ENCODE peak calls at places on chromosomes 13 and 19, in seven cellular contexts. Y is CD4-positive, CD25-positive, alpha-beta regulatory T cell; Z is gastrocnemius medialis; F is left ventricle myocardium inferior; N is PC-3; X is psoas muscle; K is IMR-90. P is an unnamed sample.

GRCh38 chr13:21365574-21365973 is 93.5 kb downstream of the ZDHHC20 start:
- DNase-seq in Y (no peak), Z (no peak), F (no peak), N (no peak), X (no peak), K (no peak), P (no peak)

GRCh38 chr13:67841071-67841470 is 610.9 kb upstream of the PCDH9 start:
- DNase-seq in Y (no peak), Z (no peak), F (no peak), N (no peak), X (no peak), K (no peak), P (no peak)

GRCh38 chr19:36255316-36255715 is 40.4 kb downstream of the ZNF146 start:
- DNase-seq in Y (no peak), Z (no peak), F (no peak), N (no peak), X (no peak), K (no peak), P (no peak)

GRCh38 chr13:99969934-99970760 is 1.4 kb downstream of the ZIC5 start:
- DNase-seq in Y (no peak), Z (no peak), F (no peak), N (no peak), X (no peak), K (no peak), P (peak)

GRCh38 chr13:111516712-111517640 is 196.5 kb downstream of the TEX29 start:
- DNase-seq in Y (no peak), Z (no peak), F (no peak), N (no peak), X (no peak), K (no peak), P (no peak)

GRCh38 chr13:98109226-98109625 is 33.7 kb upstream of the FARP1 start:
- DNase-seq in Y (no peak), Z (no peak), F (no peak), N (no peak), X (no peak), K (no peak), P (no peak)

GRCh38 chr13:111881700-111882099 is 185.2 kb upstream of the SOX1 start:
- DNase-seq in Y (no peak), Z (no peak), F (no peak), N (no peak), X (no peak), K (no peak), P (peak)

GRCh38 chr19:36775768-36776167 is 3.2 kb upstream of the ZNF850 start:
- DNase-seq in Y (no peak), Z (no peak), F (peak), N (no peak), X (no peak), K (no peak), P (no peak)

GRCh38 chr19:7636691-7637373 is at the start of gene STXBP2:
- DNase-seq in Y (peak), Z (peak), F (peak), N (peak), X (peak), K (no peak), P (no peak)

GRCh38 chr19:19997656-19998268 is 41.5 kb downstream of the ZNF682 start:
- DNase-seq in Y (no peak), Z (no peak), F (peak), N (no peak), X (no peak), K (no peak), P (no peak)

GRCh38 chr13:89902223-89902622 is 1445.3 kb upstream of the MIR17HG start:
- DNase-seq in Y (no peak), Z (no peak), F (no peak), N (no peak), X (no peak), K (no peak), P (no peak)

GRCh38 chr13:99959538-99960230 is 11.9 kb downstream of the ZIC5 start:
- DNase-seq in Y (no peak), Z (no peak), F (no peak), N (no peak), X (no peak), K (no peak), P (no peak)

GRCh38 chr13:38713046-38713445 is 26.2 kb downstream of the FREM2 start:
- DNase-seq in Y (no peak), Z (no peak), F (no peak), N (no peak), X (no peak), K (no peak), P (no peak)

GRCh38 chr13:99062593-99062992 is 84.7 kb upstream of the DOCK9 start:
- DNase-seq in Y (no peak), Z (no peak), F (peak), N (peak), X (no peak), K (peak), P (peak)

GRCh38 chr13:48583859-48584311 is 51.0 kb upstream of the RCBTB2 start:
- DNase-seq in Y (no peak), Z (no peak), F (no peak), N (peak), X (no peak), K (no peak), P (no peak)

GRCh38 chr13:50015750-50016149 is 506 bp downstream of the KCNRG start:
- DNase-seq in Y (no peak), Z (no peak), F (no peak), N (no peak), X (no peak), K (no peak), P (no peak)

GRCh38 chr19:18098891-18099622 is 1.5 kb downstream of the MAST3 start:
- DNase-seq in Y (peak), Z (no peak), F (no peak), N (no peak), X (no peak), K (no peak), P (no peak)

GRCh38 chr13:97384366-97384765 is 49.6 kb upstream of the RAP2A start:
- DNase-seq in Y (no peak), Z (no peak), F (no peak), N (no peak), X (no peak), K (no peak), P (no peak)

GRCh38 chr19:42216653-42217521 is 590 bp downstream of the DEDD2 start:
- DNase-seq in Y (peak), Z (no peak), F (peak), N (peak), X (peak), K (peak), P (no peak)

GRCh38 chr13:91557328-91557727 is 158.9 kb downstream of the GPC5 start:
- DNase-seq in Y (no peak), Z (no peak), F (no peak), N (no peak), X (no peak), K (no peak), P (no peak)

GRCh38 chr13:93562676-93563075 is 336.1 kb downstream of the GPC6 start:
- DNase-seq in Y (no peak), Z (no peak), F (no peak), N (no peak), X (no peak), K (no peak), P (no peak)

GRCh38 chr13:65868106-65868505 is 1362.0 kb downstream of the PCDH9 start:
- DNase-seq in Y (no peak), Z (no peak), F (no peak), N (no peak), X (no peak), K (no peak), P (no peak)

GRCh38 chr19:4966591-4966990 is 2.3 kb upstream of the KDM4B start:
- DNase-seq in Y (no peak), Z (no peak), F (no peak), N (no peak), X (peak), K (no peak), P (no peak)

GRCh38 chr19:46489445-46490272 is 6.0 kb downstream of the PNMA8B start:
- DNase-seq in Y (no peak), Z (no peak), F (peak), N (no peak), X (peak), K (peak), P (no peak)

GRCh38 chr19:8577247-8577646 is at the start of gene MYO1F:
- DNase-seq in Y (no peak), Z (no peak), F (peak), N (no peak), X (peak), K (no peak), P (no peak)

GRCh38 chr13:101026736-101027398 is 352.3 kb upstream of the TMTC4 start:
- DNase-seq in Y (no peak), Z (no peak), F (no peak), N (peak), X (no peak), K (no peak), P (no peak)

GRCh38 chr13:106110241-106110855 is 425.1 kb downstream of the EFNB2 start:
- DNase-seq in Y (no peak), Z (no peak), F (no peak), N (peak), X (no peak), K (peak), P (peak)

GRCh38 chr13:73059460-73060250 is 850 bp downstream of the KLF5 start:
- DNase-seq in Y (peak), Z (peak), F (peak), N (peak), X (peak), K (peak), P (peak)

GRCh38 chr13:30803791-30804190 is 68.4 kb downstream of the ALOX5AP start:
- DNase-seq in Y (no peak), Z (no peak), F (no peak), N (no peak), X (no peak), K (no peak), P (no peak)

GRCh38 chr19:7679017-7679720 is 1.5 kb upstream of the TRAPPC5 start:
- DNase-seq in Y (peak), Z (no peak), F (no peak), N (peak), X (peak), K (no peak), P (no peak)

GRCh38 chr13:63110431-63110830 is 1694.8 kb upstream of the PCDH20 start:
- DNase-seq in Y (no peak), Z (no peak), F (no peak), N (no peak), X (no peak), K (peak), P (no peak)

GRCh38 chr19:8093740-8094139 is 41.2 kb downstream of the CCL25 start:
- DNase-seq in Y (no peak), Z (no peak), F (no peak), N (no peak), X (no peak), K (no peak), P (no peak)

GRCh38 chr19:23823952-23824389 is 65.3 kb upstream of the ZNF681 start:
- DNase-seq in Y (no peak), Z (no peak), F (no peak), N (peak), X (no peak), K (no peak), P (no peak)

GRCh38 chr13:41544824-41545707 is 87.7 kb downstream of the RGCC start:
- DNase-seq in Y (no peak), Z (no peak), F (no peak), N (peak), X (no peak), K (peak), P (no peak)

GRCh38 chr19:16593181-16593580 is 21.0 kb upstream of the SLC35E1 start:
- DNase-seq in Y (no peak), Z (no peak), F (no peak), N (no peak), X (no peak), K (no peak), P (no peak)

GRCh38 chr19:20256606-20257005 is 89.6 kb downstream of the ZNF486 start:
- DNase-seq in Y (no peak), Z (no peak), F (no peak), N (no peak), X (no peak), K (no peak), P (no peak)

GRCh38 chr13:98825659-98826058 is 73.2 kb upstream of the SLC15A1 start:
- DNase-seq in Y (no peak), Z (no peak), F (no peak), N (no peak), X (no peak), K (no peak), P (peak)

GRCh38 chr19:37977992-37978391 is 71.0 kb downstream of the SIPA1L3 start:
- DNase-seq in Y (no peak), Z (no peak), F (no peak), N (no peak), X (no peak), K (peak), P (peak)

GRCh38 chr13:61414686-61415664 is 674 bp downstream of the PCDH20 start:
- DNase-seq in Y (no peak), Z (no peak), F (peak), N (peak), X (peak), K (no peak), P (no peak)

GRCh38 chr19:49318296-49318695 is 6.7 kb downstream of the SLC6A16 start:
- DNase-seq in Y (no peak), Z (no peak), F (no peak), N (no peak), X (no peak), K (no peak), P (no peak)
- H3K27ac ChIP-seq in Y (no peak), Z (no peak), F (no peak), N (no peak), X (no peak), K (no peak), P (no peak)

GRCh38 chr19:1839658-1840540 is 8.4 kb downstream of the REXO1 start:
- DNase-seq in Y (no peak), Z (no peak), F (no peak), N (no peak), X (no peak), K (no peak), P (no peak)
- H3K27ac ChIP-seq in Y (no peak), Z (peak), F (peak), N (no peak), X (no peak), K (no peak), P (no peak)

GRCh38 chr13:110001622-110002275 is 215.4 kb upstream of the IRS2 start:
- DNase-seq in Y (no peak), Z (no peak), F (no peak), N (peak), X (no peak), K (peak), P (peak)

GRCh38 chr13:110006304-110006703 is 219.9 kb upstream of the IRS2 start:
- DNase-seq in Y (no peak), Z (peak), F (no peak), N (peak), X (no peak), K (peak), P (no peak)

GRCh38 chr13:110008816-110009215 is 222.4 kb upstream of the IRS2 start:
- DNase-seq in Y (no peak), Z (no peak), F (no peak), N (no peak), X (no peak), K (no peak), P (no peak)

GRCh38 chr13:110005563-110005962 is 219.2 kb upstream of the IRS2 start:
- DNase-seq in Y (no peak), Z (no peak), F (no peak), N (no peak), X (no peak), K (no peak), P (no peak)

DNA sequence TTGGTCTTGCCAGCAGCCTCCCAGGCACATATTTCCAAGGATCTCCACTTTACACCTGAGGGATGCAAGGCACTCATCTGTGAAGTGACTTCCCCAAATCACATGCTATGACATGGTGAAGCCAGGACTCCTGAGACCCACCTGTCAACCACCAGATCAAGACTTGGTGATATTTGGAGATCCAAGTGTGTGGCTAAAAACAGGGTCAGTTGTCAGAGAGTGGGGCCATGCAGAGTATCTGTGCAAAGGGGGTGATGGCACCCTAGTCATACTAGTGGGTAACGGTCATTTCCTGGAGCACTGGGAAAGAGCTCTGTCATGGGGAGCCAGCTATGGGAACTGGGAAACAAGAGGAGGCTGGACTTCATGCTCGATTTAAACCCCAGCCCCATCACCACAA is 218.4 kb upstream of the IRS2 start:
- DNase-seq in Y (no peak), Z (no peak), F (no peak), N (no peak), X (no peak), K (no peak), P (no peak)
- H3K27ac ChIP-seq in Y (no peak), Z (no peak), F (no peak), N (no peak), X (no peak), K (no peak), P (no peak)

DNA sequence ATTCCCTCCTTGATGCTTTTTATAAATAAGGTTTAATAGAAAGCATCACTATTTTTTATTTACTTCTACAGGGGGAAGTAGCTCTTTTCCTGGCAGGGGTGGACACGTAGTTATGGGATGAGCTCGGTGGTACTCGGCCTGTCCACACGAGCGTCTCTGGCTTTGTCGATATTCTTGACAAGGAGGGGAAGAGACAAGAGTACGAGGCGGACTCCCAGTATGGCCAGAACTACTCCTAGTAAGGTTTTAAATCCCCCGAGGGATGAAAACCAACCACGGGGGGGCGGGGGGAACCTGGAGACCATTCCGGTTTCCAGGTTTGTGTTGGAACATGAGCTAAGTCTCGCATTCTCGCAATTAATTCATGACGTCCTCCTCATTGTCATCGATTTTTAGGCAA is 5.6 kb upstream of the BSG start:
- DNase-seq in Y (no peak), Z (no peak), F (no peak), N (no peak), X (no peak), K (no peak), P (no peak)
- H3K27ac ChIP-seq in Y (no peak), Z (no peak), F (peak), N (no peak), X (no peak), K (no peak), P (no peak)

DNA sequence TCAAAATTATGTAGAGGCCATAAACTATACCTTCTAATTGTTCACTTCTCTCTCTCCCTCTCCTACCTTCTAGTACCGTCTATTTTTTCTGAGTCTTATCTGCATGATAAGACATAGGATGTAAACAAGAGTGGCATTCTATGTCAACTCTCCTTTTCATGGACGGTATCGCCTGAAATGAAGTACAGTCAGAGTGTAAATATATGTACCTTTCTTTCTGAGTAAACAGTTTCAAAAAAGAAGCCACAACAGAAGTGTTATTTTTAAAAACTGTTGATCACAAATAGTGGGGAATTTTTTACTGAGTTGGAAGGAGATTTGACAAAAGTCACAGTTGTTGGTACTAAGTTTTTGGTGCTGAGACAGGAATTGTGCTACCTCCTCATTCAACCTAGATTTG is 298.1 kb downstream of the NDFIP2 start:
- DNase-seq in Y (no peak), Z (no peak), F (no peak), N (no peak), X (no peak), K (no peak), P (no peak)
- H3K27ac ChIP-seq in Y (no peak), Z (no peak), F (no peak), N (no peak), X (no peak), K (no peak), P (no peak)

GRCh38 chr13:23788459-23788858 is 100.7 kb downstream of the MIPEP start:
- DNase-seq in Y (no peak), Z (no peak), F (no peak), N (no peak), X (no peak), K (peak), P (no peak)

GRCh38 chr13:23786607-23787006 is 102.6 kb downstream of the MIPEP start:
- DNase-seq in Y (no peak), Z (no peak), F (no peak), N (no peak), X (no peak), K (no peak), P (no peak)

GRCh38 chr13:23792680-23793079 is 96.5 kb downstream of the MIPEP start:
- DNase-seq in Y (no peak), Z (no peak), F (no peak), N (no peak), X (no peak), K (peak), P (no peak)

GRCh38 chr13:23790591-23791170 is 98.5 kb downstream of the MIPEP start:
- DNase-seq in Y (no peak), Z (no peak), F (no peak), N (no peak), X (no peak), K (peak), P (peak)

DNA sequence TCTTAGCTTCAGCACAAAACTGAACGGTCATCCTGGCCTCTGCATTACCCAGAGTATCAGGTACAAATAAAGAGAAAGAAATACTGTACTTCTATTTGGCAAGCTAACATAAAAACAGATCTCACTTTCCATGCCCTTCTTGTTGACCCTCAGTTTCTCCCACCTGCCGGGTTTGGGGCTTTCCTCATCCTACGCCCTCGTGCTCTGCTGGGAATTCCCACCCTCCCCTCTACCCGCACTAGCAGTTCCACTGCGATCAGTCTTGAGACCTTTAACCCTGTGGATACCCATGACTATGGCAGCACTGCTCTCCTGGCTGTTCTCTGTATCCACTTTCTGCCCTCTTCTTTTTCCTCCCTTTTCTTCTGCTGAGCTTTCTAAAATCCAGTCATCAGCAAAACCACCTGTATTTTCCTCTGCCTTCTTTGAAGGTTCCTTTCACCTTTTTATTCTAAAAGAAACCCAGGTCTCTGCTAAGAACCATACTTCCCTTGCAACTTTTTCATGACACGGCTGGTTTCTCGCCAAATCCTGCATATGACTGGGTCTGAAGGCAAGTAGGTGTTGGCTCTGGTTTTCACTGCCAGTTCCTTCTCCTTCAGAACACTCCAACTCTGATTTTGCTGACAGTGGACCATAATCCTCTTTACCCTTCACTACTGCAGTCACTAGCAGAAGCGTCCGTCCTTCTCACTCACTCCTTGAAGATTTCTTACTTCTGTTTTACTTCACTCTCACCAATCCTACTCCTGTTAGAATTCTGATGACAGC is 99.4 kb downstream of the MIPEP start:
- DNase-seq in Y (no peak), Z (no peak), F (no peak), N (no peak), X (no peak), K (no peak), P (no peak)
- H3K27ac ChIP-seq in Y (no peak), Z (no peak), F (no peak), N (no peak), X (no peak), K (peak), P (no peak)

GRCh38 chr19:21322528-21322927 is 6.7 kb downstream of the ZNF708 start:
- DNase-seq in Y (no peak), Z (no peak), F (peak), N (no peak), X (no peak), K (no peak), P (no peak)

GRCh38 chr19:21317821-21318220 is 11.4 kb downstream of the ZNF708 start:
- DNase-seq in Y (no peak), Z (no peak), F (no peak), N (no peak), X (no peak), K (no peak), P (no peak)

GRCh38 chr19:21323000-21323399 is 6.2 kb downstream of the ZNF708 start:
- DNase-seq in Y (no peak), Z (no peak), F (no peak), N (no peak), X (no peak), K (no peak), P (no peak)

GRCh38 chr19:21321996-21322395 is 7.2 kb downstream of the ZNF708 start:
- DNase-seq in Y (no peak), Z (no peak), F (no peak), N (no peak), X (no peak), K (no peak), P (no peak)

GRCh38 chr19:21321134-21321533 is 8.1 kb downstream of the ZNF708 start:
- DNase-seq in Y (no peak), Z (no peak), F (no peak), N (no peak), X (no peak), K (no peak), P (no peak)
- H3K27ac ChIP-seq in Y (no peak), Z (no peak), F (peak), N (no peak), X (no peak), K (no peak), P (no peak)

P was measured in SJSA1.